ENCODE peak calls at places on chromosomes 7 and 10, in four cellular contexts. G is psoas muscle, L is A549, Y is astrocyte. S is an unnamed sample.

GRCh38 chr10:95430231-95430951 is 130.8 kb downstream of the SORBS1 start:
- DNase-seq in L (peak; percentile 70), G (no peak), Y (no peak), S (peak; percentile 62)

GRCh38 chr10:3948843-3949242 is 163.8 kb upstream of the KLF6 start:
- DNase-seq in G (no peak), L (no peak), Y (peak; percentile 86), S (peak; percentile 73)

GRCh38 chr7:156158693-156159092 is 346.4 kb upstream of the SHH start:
- DNase-seq in Y (no peak), L (no peak), G (no peak), S (no peak)

GRCh38 chr7:48786951-48787350 is 137.4 kb upstream of the CDC14C start:
- DNase-seq in Y (no peak), G (no peak), L (no peak), S (no peak)

GRCh38 chr10:88253-88652 is 39.2 kb upstream of the TUBB8 start:
- DNase-seq in L (no peak), Y (no peak), G (no peak), S (peak; percentile 62)

GRCh38 chr7:156665101-156665500 is 24.5 kb downstream of the RNF32 start:
- DNase-seq in G (no peak), Y (peak; percentile 25), L (no peak), S (no peak)

GRCh38 chr10:10353326-10353725 is 664.3 kb upstream of the CELF2 start:
- DNase-seq in G (no peak), L (no peak), Y (no peak), S (no peak)

GRCh38 chr7:74449809-74450397 is 3.8 kb upstream of the GTF2IRD1 start:
- DNase-seq in L (peak; percentile 76), G (no peak), Y (no peak), S (peak; percentile 61)

GRCh38 chr7:1104514-1105179 is 16.7 kb downstream of the GPER1 start:
- DNase-seq in L (no peak), G (peak; percentile 32), Y (no peak), S (no peak)

GRCh38 chr10:101961591-101962498 is 94.1 kb downstream of the ARMH3 start:
- DNase-seq in Y (peak; percentile 22), L (no peak), G (peak; percentile 65), S (peak; percentile 76)

GRCh38 chr7:55965805-55966421 is 1.5 kb downstream of the NIPSNAP2 start:
- DNase-seq in Y (no peak), G (peak; percentile 83), L (no peak), S (peak; percentile 39)

GRCh38 chr7:39510738-39511372 is 55.3 kb upstream of the YAE1 start:
- DNase-seq in Y (peak; percentile 78), L (no peak), G (no peak), S (no peak)

GRCh38 chr7:1619152-1620079 is 49.6 kb upstream of the PSMG3 start:
- DNase-seq in L (no peak), G (no peak), Y (no peak), S (no peak)

GRCh38 chr7:114622189-114622588 is 207.6 kb downstream of the FOXP2 start:
- DNase-seq in Y (no peak), G (no peak), L (no peak), S (no peak)

DNA sequence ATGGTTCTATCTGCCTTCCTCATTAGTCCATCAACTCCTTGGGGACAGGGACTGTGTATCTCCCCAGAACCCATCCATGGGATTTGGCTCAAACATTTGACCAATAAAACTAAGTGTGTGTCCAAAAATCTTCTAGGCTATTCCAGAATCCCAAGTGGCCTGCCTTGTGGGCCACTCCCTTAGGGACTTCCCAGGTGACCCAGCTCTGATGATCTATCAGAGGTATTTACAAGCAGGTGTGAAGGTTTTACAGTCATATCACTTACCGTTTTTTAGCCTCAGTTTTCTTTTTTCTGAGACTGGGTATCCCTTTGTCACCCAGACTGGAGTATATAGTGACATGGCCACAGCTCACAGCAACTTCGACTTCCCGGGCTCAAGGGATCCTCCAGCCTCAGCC is 64.4 kb downstream of the PIP4K2A start:
- DNase-seq in G (no peak), Y (no peak), L (no peak), S (no peak)
- H3K4me1 ChIP-seq in G (peaks cover 19% of the 10 kb centered on the region), Y (peaks cover 7% of the 10 kb centered on the region), L (peaks cover 14% of the 10 kb centered on the region), S (peaks cover 16% of the 10 kb centered on the region)

GRCh38 chr10:79292789-79293746 is 54.2 kb upstream of the PPIF start:
- DNase-seq in Y (no peak), G (no peak), L (peak; percentile 73), S (peak; percentile 44)
- H3K4me1 ChIP-seq in Y (peaks cover 14% of the 10 kb centered on the region), G (no peaks in the 10 kb centered on the region), L (peaks cover 31% of the 10 kb centered on the region), S (no peaks in the 10 kb centered on the region)

DNA sequence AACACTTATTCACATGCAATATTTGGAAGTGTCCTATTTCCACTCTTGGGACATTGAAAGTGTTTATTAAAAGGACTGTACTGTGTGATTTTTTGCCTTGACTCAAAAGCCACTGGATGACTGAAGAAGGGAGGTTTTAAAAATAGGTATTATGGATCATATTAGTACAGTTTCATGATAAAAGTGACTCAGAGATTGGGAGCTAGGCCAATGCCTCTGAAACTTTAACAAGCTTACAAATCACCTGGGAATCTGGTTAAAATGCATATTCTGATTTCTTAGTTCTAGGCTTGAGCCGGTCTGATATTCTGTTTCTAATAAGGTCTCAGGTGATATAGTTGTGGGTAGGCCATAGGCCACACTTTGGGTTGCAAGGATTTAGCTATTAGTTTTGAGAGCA is 191.2 kb downstream of the PLXDC2 start:
- DNase-seq in L (no peak), G (no peak), Y (peak; percentile 53), S (no peak)
- H3K4me1 ChIP-seq in L (no peaks in the 10 kb centered on the region), G (peaks cover 15% of the 10 kb centered on the region), Y (peaks cover 10% of the 10 kb centered on the region), S (no peaks in the 10 kb centered on the region)

GRCh38 chr10:97494151-97494550 is 4.1 kb downstream of the MMS19 start:
- DNase-seq in Y (no peak), G (no peak), L (no peak), S (no peak)
- H3K4me1 ChIP-seq in Y (peaks cover 15% of the 10 kb centered on the region), G (peaks cover 60% of the 10 kb centered on the region), L (peaks cover 16% of the 10 kb centered on the region), S (peaks cover 33% of the 10 kb centered on the region)

GRCh38 chr10:59896186-59896585 is 10.2 kb downstream of the CCDC6 start:
- DNase-seq in L (no peak), Y (no peak), G (no peak), S (no peak)
- H3K4me1 ChIP-seq in L (peaks cover 3% of the 10 kb centered on the region), Y (peaks cover 8% of the 10 kb centered on the region), G (peaks cover 78% of the 10 kb centered on the region), S (peaks cover 95% of the 10 kb centered on the region)

S was measured in body of pancreas.